ENCODE peak calls at places on chromosomes 7 and 10, in five cellular contexts. E is stimulated activated CD4-positive, alpha-beta T cell treated with anti-CD3 and anti-CD28 coated beads, Interleukin-2, amount 100 ng/mL, for 48 hours; G is T-helper 9 cell; K is HTR-8/SVneo; V is activated CD4-positive, alpha-beta T cell treated with anti-CD3 and anti-CD28 coated beads, Interleukin-2, amount 50 U/mL, for 24 hours. L is an unnamed sample.

GRCh38 chr7:19284596-19285300 is 139.5 kb upstream of the FERD3L start:
- DNase-seq in E (no peak), G (no peak), K (no peak), V (no peak), L (no peak)

GRCh38 chr10:60662917-60663614 is 115.2 kb upstream of the CDK1 start:
- DNase-seq in E (no peak), G (no peak), K (no peak), V (no peak), L (no peak)

GRCh38 chr10:7826971-7827370 is 8.7 kb downstream of the TAF3 start:
- DNase-seq in E (no peak), G (no peak), K (peak; percentile 43), V (no peak), L (no peak)

GRCh38 chr7:34675749-34676374 is 17.8 kb downstream of the NPSR1 start:
- DNase-seq in E (peak; percentile 0), G (no peak), K (no peak), V (no peak), L (peak; percentile 2)

GRCh38 chr10:42962120-42962901 is 114.6 kb upstream of the RET start:
- DNase-seq in E (no peak), G (no peak), K (no peak), V (no peak), L (no peak)

GRCh38 chr7:20330797-20331230 is at the start of gene ITGB8:
- DNase-seq in E (peak; percentile 10), G (no peak), K (peak; percentile 19), V (no peak), L (peak; percentile 0)

GRCh38 chr10:44325157-44325556 is 59.7 kb downstream of the CXCL12 start:
- DNase-seq in E (no peak), G (no peak), K (no peak), V (no peak), L (no peak)

GRCh38 chr10:117350905-117351304 is 24.3 kb downstream of the PDZD8 start:
- DNase-seq in E (no peak), G (no peak), K (no peak), V (no peak), L (no peak)

GRCh38 chr10:97399843-97400545 is 1.1 kb downstream of the RRP12 start:
- DNase-seq in E (no peak), G (no peak), K (peak; percentile 68), V (no peak), L (no peak)

GRCh38 chr7:51246258-51247245 is 70.1 kb downstream of the COBL start:
- DNase-seq in E (no peak), G (no peak), K (no peak), V (no peak), L (no peak)

GRCh38 chr7:142567676-142568075 is 181.6 kb upstream of the PRSS1 start:
- DNase-seq in E (no peak), G (no peak), K (no peak), V (no peak), L (no peak)

GRCh38 chr7:68420342-68420750 is 1177.9 kb upstream of the AUTS2 start:
- DNase-seq in E (no peak), G (no peak), K (no peak), V (no peak), L (no peak)

GRCh38 chr10:123101844-123102243 is 33.9 kb upstream of the HMX3 start:
- DNase-seq in E (no peak), G (no peak), K (no peak), V (no peak), L (no peak)

GRCh38 chr7:111212857-111213523 is 122.1 kb downstream of the LRRN3 start:
- DNase-seq in E (no peak), G (no peak), K (no peak), V (no peak), L (no peak)

GRCh38 chr10:110337906-110338305 is 33.2 kb upstream of the SMNDC1 start:
- DNase-seq in E (no peak), G (no peak), K (no peak), V (no peak), L (no peak)

GRCh38 chr7:73999664-74000420 is 28.1 kb upstream of the ELN start:
- DNase-seq in E (no peak), G (no peak), K (no peak), V (no peak), L (no peak)

L was measured in naive thymus-derived CD8-positive, alpha-beta T cell.